ENCODE peak calls at places on chromosome 12, in nine cellular contexts. J is CD8-positive, alpha-beta T cell; X is sigmoid colon; U is left ventricle myocardium inferior; I is lung; D is mesendoderm; M is upper lobe of right lung; W is transverse colon; F is tibial nerve. K is an unnamed sample.

GRCh38 chr12:68317047-68317667 is 15.0 kb downstream of the MDM1 start:
- DNase-seq in J (peak; percentile 40), X (no peak), U (no peak), I (no peak), D (peak; percentile 34), M (no peak), W (peak; percentile 17), F (no peak), K (no peak)

GRCh38 chr12:106276032-106276728 is 26.4 kb upstream of the TCP11L2 start:
- DNase-seq in J (no peak), X (no peak), U (no peak), I (no peak), D (no peak), M (no peak), W (no peak), F (no peak), K (no peak)

GRCh38 chr12:132629330-132629729 is 10.8 kb downstream of the P2RX2 start:
- DNase-seq in J (no peak), X (no peak), U (no peak), I (no peak), D (no peak), M (no peak), W (no peak), F (no peak), K (no peak)

GRCh38 chr12:130775953-130776856 is 60.1 kb upstream of the RIMBP2 start:
- DNase-seq in J (peak; percentile 40), X (no peak), U (no peak), I (peak; percentile 39), D (peak; percentile 90), M (no peak), W (peak; percentile 29), F (no peak), K (peak; percentile 73)

GRCh38 chr12:103548622-103549601 is 38.2 kb upstream of the STAB2 start:
- DNase-seq in J (peak; percentile 60), X (peak; percentile 78), U (peak; percentile 42), I (peak; percentile 53), D (peak; percentile 75), M (no peak), W (peak; percentile 67), F (peak; percentile 50), K (peak; percentile 51)

GRCh38 chr12:119393685-119394084 is 59.2 kb downstream of the CCDC60 start:
- DNase-seq in J (no peak), X (no peak), U (no peak), I (no peak), D (no peak), M (no peak), W (no peak), F (no peak), K (no peak)

GRCh38 chr12:42958271-42958674 is 368.7 kb upstream of the PRICKLE1 start:
- DNase-seq in J (no peak), X (no peak), U (no peak), I (no peak), D (no peak), M (no peak), W (no peak), F (no peak), K (no peak)

GRCh38 chr12:44616385-44616784 is 259.7 kb downstream of the NELL2 start:
- DNase-seq in J (no peak), X (no peak), U (no peak), I (no peak), D (no peak), M (no peak), W (no peak), F (no peak), K (no peak)

GRCh38 chr12:75783093-75783877 is 248.3 kb downstream of the PHLDA1 start:
- DNase-seq in J (no peak), X (no peak), U (no peak), I (no peak), D (no peak), M (no peak), W (no peak), F (no peak), K (peak; percentile 74)

GRCh38 chr12:238116-238515 is 24.2 kb upstream of the SLC6A12 start:
- DNase-seq in J (no peak), X (no peak), U (no peak), I (no peak), D (no peak), M (peak; percentile 6), W (no peak), F (no peak), K (no peak)

GRCh38 chr12:1505151-1505450 is 89.3 kb downstream of the FBXL14 start:
- DNase-seq in J (no peak), X (no peak), U (no peak), I (no peak), D (no peak), M (no peak), W (no peak), F (no peak), K (no peak)

GRCh38 chr12:19850341-19851065 is 411.2 kb downstream of the AEBP2 start:
- DNase-seq in J (no peak), X (no peak), U (no peak), I (no peak), D (peak; percentile 15), M (no peak), W (no peak), F (no peak), K (no peak)

GRCh38 chr12:48514728-48515127 is 10.7 kb upstream of the OR8S1 start:
- DNase-seq in J (no peak), X (no peak), U (no peak), I (no peak), D (no peak), M (no peak), W (no peak), F (no peak), K (no peak)

GRCh38 chr12:122967151-122967550 is 888 bp upstream of the ABCB9 start:
- DNase-seq in J (no peak), X (no peak), U (no peak), I (no peak), D (no peak), M (no peak), W (no peak), F (no peak), K (no peak)

GRCh38 chr12:122966743-122967058 is 438 bp upstream of the ABCB9 start:
- DNase-seq in J (no peak), X (no peak), U (no peak), I (no peak), D (no peak), M (no peak), W (no peak), F (no peak), K (no peak)

GRCh38 chr12:122964439-122965257 is 1.6 kb downstream of the ABCB9 start:
- DNase-seq in J (no peak), X (no peak), U (no peak), I (no peak), D (no peak), M (no peak), W (no peak), F (no peak), K (no peak)

GRCh38 chr12:122965356-122965755 is 907 bp downstream of the ABCB9 start:
- DNase-seq in J (no peak), X (no peak), U (no peak), I (no peak), D (no peak), M (no peak), W (no peak), F (no peak), K (no peak)

GRCh38 chr12:122965851-122966742 is at the start of gene ABCB9:
- DNase-seq in J (peak; percentile 92), X (peak; percentile 95), U (peak; percentile 94), I (peak; percentile 96), D (peak; percentile 96), M (peak; percentile 98), W (peak; percentile 97), F (peak; percentile 83), K (peak; percentile 95)
- H3K4me3 ChIP-seq in J (peak within 1 kb of the TSS; percentile 87), X (peak within 1 kb of the TSS; percentile 61), U (peak within 1 kb of the TSS; percentile 76), I (peak within 1 kb of the TSS; percentile 45), D (peak within 1 kb of the TSS; percentile 52), M (peak within 1 kb of the TSS; percentile 59), W (peak within 1 kb of the TSS; percentile 50), F (peak within 1 kb of the TSS; percentile 60), K (peak within 1 kb of the TSS; percentile 37)

GRCh38 chr12:9064815-9065606 is 50.7 kb downstream of the A2M start:
- DNase-seq in J (peak; percentile 18), X (peak; percentile 89), U (peak; percentile 79), I (peak; percentile 89), D (peak; percentile 91), M (peak; percentile 94), W (peak; percentile 87), F (peak; percentile 52), K (peak; percentile 88)
- H3K27ac ChIP-seq in J (no peak overlapping the region), X (peak overlapping the region; percentile 99), U (peak overlapping the region; percentile 97), I (peak overlapping the region; percentile 99), D (peak overlapping the region; percentile 89), M (peak overlapping the region; percentile 98), W (peak overlapping the region; percentile 93), F (peak overlapping the region; percentile 99), K (peak overlapping the region; percentile 75)

DNA sequence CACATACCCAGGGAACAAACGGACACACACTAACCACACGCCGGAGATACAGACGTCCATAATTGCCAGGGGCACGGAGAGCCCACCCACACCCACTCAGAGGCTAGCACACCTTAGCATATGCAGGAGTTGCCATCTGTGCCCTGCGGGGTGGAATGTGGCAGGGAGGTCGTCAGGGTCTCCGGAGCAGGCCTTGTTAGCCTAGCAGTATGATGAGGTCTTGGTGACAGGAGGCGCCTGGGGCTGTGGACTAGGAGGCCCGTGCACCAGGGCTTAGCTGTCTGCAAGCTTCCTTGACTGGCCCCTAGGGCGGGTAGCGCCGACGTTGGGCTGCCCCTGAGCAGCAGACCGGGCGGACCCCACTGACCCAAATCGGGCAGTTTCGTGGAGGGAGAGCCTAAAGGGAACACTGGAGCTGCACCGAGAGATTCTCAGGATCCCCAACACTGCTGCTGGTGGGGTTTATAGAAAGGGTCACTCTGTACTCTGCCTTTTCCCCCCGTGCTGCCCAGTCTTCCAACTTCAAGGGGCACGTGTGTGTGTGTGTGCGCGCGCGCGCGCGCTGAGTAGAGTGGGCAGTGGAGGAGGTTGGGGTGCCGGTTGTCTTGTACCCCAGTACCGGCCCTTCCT is 9.9 kb downstream of the STAC3 start:
- DNase-seq in J (no peak), X (peak; percentile 63), U (no peak), I (no peak), D (peak; percentile 86), M (peak; percentile 64), W (peak; percentile 28), F (no peak), K (no peak)
- H3K4me3 ChIP-seq in J (peak overlapping the region; percentile 78), X (no peak overlapping the region), U (peak overlapping the region; percentile 69), I (no peak overlapping the region), D (no peak overlapping the region), M (peak overlapping the region; percentile 52), W (no peak overlapping the region), F (no peak overlapping the region), K (no peak overlapping the region)

DNA sequence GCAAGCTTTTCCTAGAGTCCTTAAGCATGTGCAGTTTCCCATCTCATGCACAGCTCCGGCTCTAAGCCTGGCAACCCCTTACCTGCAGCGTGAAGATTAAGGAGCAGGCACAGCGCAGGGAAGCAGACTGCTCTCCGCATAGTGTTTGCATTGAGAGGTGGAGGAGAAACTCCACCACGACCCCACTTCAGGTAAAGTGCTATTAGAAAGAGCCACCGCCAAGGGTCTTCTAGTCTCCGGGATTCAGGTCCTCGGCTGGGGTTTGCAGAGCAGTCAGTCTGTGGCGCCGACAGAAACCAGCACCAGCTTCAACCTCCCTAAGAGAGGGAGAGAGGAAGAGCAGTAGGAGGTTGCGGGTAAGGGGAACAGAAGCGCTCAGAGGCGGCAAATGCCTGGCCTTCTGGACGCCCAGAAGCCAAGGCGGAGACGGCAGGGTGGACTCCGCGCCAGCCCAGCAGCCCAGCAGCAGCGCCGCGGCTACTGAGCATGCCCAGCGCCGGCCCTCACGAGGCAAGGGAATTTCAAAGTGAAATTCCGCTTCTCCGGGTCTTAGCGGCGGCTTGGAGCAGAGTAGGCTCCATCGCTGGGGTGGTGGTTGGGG is at the start of gene PTPRR:
- DNase-seq in J (no peak), X (no peak), U (no peak), I (no peak), D (peak; percentile 65), M (peak; percentile 57), W (no peak), F (no peak), K (peak; percentile 38)
- H3K27ac ChIP-seq in J (no peak within 1 kb of the TSS), X (no peak within 1 kb of the TSS), U (no peak within 1 kb of the TSS), I (no peak within 1 kb of the TSS), D (no peak within 1 kb of the TSS), M (no peak within 1 kb of the TSS), W (no peak within 1 kb of the TSS), F (no peak within 1 kb of the TSS), K (no peak within 1 kb of the TSS)